ENCODE peak calls at places on chromosome 1, in four cellular contexts. E is PC-9, F is NCI-H510A treated with DMSO at 0.1 percent for 48 hours, P is type B pancreatic cell. M is an unnamed sample.

GRCh38 chr1:247373721-247374141 is 42.1 kb upstream of the ZNF496 start:
- DNase-seq in E (no peak), F (no peak), P (no peak), M (no peak)

GRCh38 chr1:2515763-2516080 is 10.7 kb downstream of the PANK4 start:
- DNase-seq in E (no peak), F (no peak), P (no peak), M (no peak)

GRCh38 chr1:55825486-55825885 is 610.3 kb upstream of the USP24 start:
- DNase-seq in E (no peak), F (no peak), P (no peak), M (no peak)

GRCh38 chr1:26066857-26067256 is 573 bp downstream of the TRIM63 start:
- DNase-seq in E (no peak), F (no peak), P (no peak), M (no peak)

GRCh38 chr1:226069818-226070489 is 7.4 kb downstream of the H3-3A start:
- DNase-seq in E (no peak), F (no peak), P (no peak), M (no peak)

GRCh38 chr1:112614460-112615065 is 4.4 kb downstream of the ST7L start:
- DNase-seq in E (peak), F (peak), P (no peak), M (no peak)

GRCh38 chr1:54989968-54990810 is 8.5 kb upstream of the BSND start:
- DNase-seq in E (no peak), F (no peak), P (no peak), M (no peak)

GRCh38 chr1:222546548-222547259 is 1.2 kb downstream of the HHIPL2 start:
- DNase-seq in E (peak), F (peak), P (no peak), M (no peak)

GRCh38 chr1:215056584-215056983 is 26.0 kb upstream of the KCNK2 start:
- DNase-seq in E (no peak), F (no peak), P (no peak), M (no peak)